ENCODE peak calls at places on chromosomes 1 and 21, in four cellular contexts. B is H9, S is mesenchymal stem cell, A is neuronal stem cell. V is an unnamed sample.

GRCh38 chr1:116764466-116764896 is 10.3 kb downstream of the CD2 start:
- DNase-seq in S (no peak), B (no peak), A (no peak), V (no peak)

GRCh38 chr1:214427871-214428277 is 123.5 kb downstream of the PTPN14 start:
- DNase-seq in B (peak; percentile 42), S (peak; percentile 97), A (no peak), V (peak; percentile 60)

GRCh38 chr1:90000934-90001676 is 6.2 kb downstream of the ZNF326 start:
- DNase-seq in B (no peak), A (no peak), S (no peak), V (peak; percentile 59)

GRCh38 chr1:101371259-101371658 is 134.4 kb downstream of the S1PR1 start:
- DNase-seq in A (no peak), S (peak; percentile 76), B (no peak), V (peak; percentile 52)

GRCh38 chr1:203463469-203464062 is 12.0 kb upstream of the PRELP start:
- DNase-seq in A (no peak), B (no peak), S (no peak), V (peak; percentile 79)

GRCh38 chr1:39250460-39251240 is 46.2 kb downstream of the MACF1 start:
- DNase-seq in S (peak; percentile 47), B (no peak), A (no peak), V (no peak)

GRCh38 chr1:153422450-153423068 is 6.2 kb downstream of the S100A7A start:
- DNase-seq in A (peak; percentile 86), B (peak; percentile 62), S (peak; percentile 55), V (peak; percentile 66)

GRCh38 chr1:25608488-25609178 is 8.0 kb upstream of the MAN1C1 start:
- DNase-seq in A (peak; percentile 74), S (peak; percentile 73), B (peak; percentile 80), V (peak; percentile 90)

GRCh38 chr1:100267284-100267683 is 1.3 kb downstream of the RTCA start:
- DNase-seq in B (no peak), S (no peak), A (no peak), V (no peak)

GRCh38 chr1:55249646-55250398 is 34.7 kb upstream of the USP24 start:
- DNase-seq in A (no peak), S (no peak), B (no peak), V (no peak)

GRCh38 chr21:32412998-32413504 is 545 bp downstream of the EVA1C start:
- DNase-seq in B (no peak), A (no peak), S (no peak), V (no peak)

GRCh38 chr21:25967566-25968438 is 202.8 kb downstream of the APP start:
- DNase-seq in S (peak; percentile 39), A (no peak), B (no peak), V (no peak)

GRCh38 chr21:45869121-45870007 is 112.2 kb upstream of the COL6A1 start:
- DNase-seq in A (no peak), B (peak; percentile 22), S (peak; percentile 52), V (no peak)

GRCh38 chr1:114088392-114089299 is 65.0 kb downstream of the SYT6 start:
- DNase-seq in S (no peak), A (no peak), B (peak; percentile 80), V (peak; percentile 46)

GRCh38 chr1:23035823-23036452 is 16.7 kb downstream of the KDM1A start:
- DNase-seq in B (no peak), A (no peak), S (no peak), V (peak; percentile 95)

GRCh38 chr1:179369751-179370341 is 4.1 kb downstream of the AXDND1 start:
- DNase-seq in A (peak; percentile 36), S (peak; percentile 79), B (no peak), V (peak; percentile 69)

GRCh38 chr1:182120411-182121258 is 59.1 kb upstream of the ZNF648 start:
- DNase-seq in S (no peak), B (no peak), A (no peak), V (no peak)

GRCh38 chr1:5908461-5909375 is 83.5 kb downstream of the NPHP4 start:
- DNase-seq in A (no peak), S (no peak), B (peak; percentile 22), V (no peak)

GRCh38 chr1:39297534-39297933 is 93.0 kb downstream of the MACF1 start:
- DNase-seq in A (no peak), S (no peak), B (no peak), V (no peak)

GRCh38 chr1:92709738-92710137 is 75.2 kb downstream of the EVI5 start:
- DNase-seq in S (peak; percentile 77), B (no peak), A (no peak), V (peak; percentile 45)

GRCh38 chr1:232486454-232487202 is 143.3 kb downstream of the SIPA1L2 start:
- DNase-seq in A (no peak), S (peak; percentile 27), B (no peak), V (no peak)
- H3K23ac ChIP-seq in A (no peak overlapping the region), S (no peak overlapping the region), B (no peak overlapping the region), V (no peak overlapping the region)

DNA sequence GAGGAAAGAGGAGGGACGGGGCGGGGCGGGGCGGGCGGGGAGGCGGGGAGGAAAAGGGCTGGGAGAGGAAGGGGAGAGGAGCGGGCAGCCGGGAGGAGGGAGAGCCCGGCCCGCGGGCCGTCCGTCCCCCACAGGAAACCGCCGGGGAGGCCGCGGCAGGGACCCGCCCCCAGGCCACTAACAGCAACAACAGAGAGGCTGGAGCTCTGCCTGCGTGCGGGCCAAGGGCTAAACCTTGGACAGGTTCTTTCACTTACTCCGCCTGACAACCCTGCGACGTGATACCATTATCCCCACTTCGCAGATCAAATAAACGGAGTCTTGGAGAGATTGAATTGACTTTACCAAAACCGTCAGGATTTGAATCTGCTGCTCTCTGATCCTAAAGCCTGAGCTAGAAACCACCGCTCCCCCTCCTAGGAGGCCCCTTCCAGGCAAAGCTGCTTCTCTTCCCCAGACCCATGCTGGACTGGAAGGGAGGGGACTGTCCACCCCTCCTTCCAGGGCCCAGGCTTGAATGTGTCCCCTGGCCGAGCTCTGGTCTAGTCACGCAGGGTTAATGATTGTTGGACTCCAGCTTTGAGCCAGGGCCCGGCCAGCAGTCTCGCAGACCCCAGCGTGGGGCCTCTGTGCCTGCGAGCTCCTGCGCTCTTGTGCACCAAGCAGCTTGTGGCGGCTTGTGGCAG is at the start of gene EVA1B:
- DNase-seq in B (peak; percentile 89), S (peak; percentile 92), A (peak; percentile 50), V (peak; percentile 87)
- H3K23ac ChIP-seq in B (no peak within 1 kb of the TSS), S (peak within 1 kb of the TSS; percentile 56), A (peak within 1 kb of the TSS; percentile 98), V (peak within 1 kb of the TSS; percentile 11)

GRCh38 chr1:109393602-109394233 is 4.0 kb downstream of the SORT1 start:
- DNase-seq in B (no peak), A (no peak), S (no peak), V (no peak)
- H3K23ac ChIP-seq in B (no peak overlapping the region), A (no peak overlapping the region), S (no peak overlapping the region), V (no peak overlapping the region)

GRCh38 chr1:18107671-18108312 is at the start of gene IGSF21:
- DNase-seq in A (no peak), B (peak; percentile 53), S (no peak), V (no peak)
- H3K23ac ChIP-seq in A (peak within 1 kb of the TSS; percentile 1), B (no peak within 1 kb of the TSS), S (no peak within 1 kb of the TSS), V (peak within 1 kb of the TSS; percentile 95)

GRCh38 chr1:31645274-31645568 is 545 bp upstream of the PEF1 start:
- DNase-seq in B (no peak), A (no peak), S (no peak), V (no peak)
- H3K23ac ChIP-seq in B (no peak overlapping the region), A (no peak overlapping the region), S (no peak overlapping the region), V (no peak overlapping the region)

GRCh38 chr1:246428542-246429308 is 78.4 kb downstream of the SMYD3 start:
- DNase-seq in A (no peak), B (peak; percentile 43), S (peak; percentile 94), V (peak; percentile 42)
- H3K23ac ChIP-seq in A (no peak overlapping the region), B (no peak overlapping the region), S (no peak overlapping the region), V (no peak overlapping the region)

GRCh38 chr1:217091601-217092000 is 368.4 kb upstream of the ESRRG start:
- DNase-seq in B (no peak), S (no peak), A (no peak), V (no peak)

GRCh38 chr1:217087981-217088380 is 364.8 kb upstream of the ESRRG start:
- DNase-seq in A (no peak), B (no peak), S (no peak), V (no peak)

GRCh38 chr1:217088521-217089221 is 365.4 kb upstream of the ESRRG start:
- DNase-seq in S (peak; percentile 87), A (no peak), B (peak; percentile 40), V (peak; percentile 39)

GRCh38 chr1:217090073-217090911 is 367.1 kb upstream of the ESRRG start:
- DNase-seq in S (no peak), B (no peak), A (no peak), V (no peak)

DNA sequence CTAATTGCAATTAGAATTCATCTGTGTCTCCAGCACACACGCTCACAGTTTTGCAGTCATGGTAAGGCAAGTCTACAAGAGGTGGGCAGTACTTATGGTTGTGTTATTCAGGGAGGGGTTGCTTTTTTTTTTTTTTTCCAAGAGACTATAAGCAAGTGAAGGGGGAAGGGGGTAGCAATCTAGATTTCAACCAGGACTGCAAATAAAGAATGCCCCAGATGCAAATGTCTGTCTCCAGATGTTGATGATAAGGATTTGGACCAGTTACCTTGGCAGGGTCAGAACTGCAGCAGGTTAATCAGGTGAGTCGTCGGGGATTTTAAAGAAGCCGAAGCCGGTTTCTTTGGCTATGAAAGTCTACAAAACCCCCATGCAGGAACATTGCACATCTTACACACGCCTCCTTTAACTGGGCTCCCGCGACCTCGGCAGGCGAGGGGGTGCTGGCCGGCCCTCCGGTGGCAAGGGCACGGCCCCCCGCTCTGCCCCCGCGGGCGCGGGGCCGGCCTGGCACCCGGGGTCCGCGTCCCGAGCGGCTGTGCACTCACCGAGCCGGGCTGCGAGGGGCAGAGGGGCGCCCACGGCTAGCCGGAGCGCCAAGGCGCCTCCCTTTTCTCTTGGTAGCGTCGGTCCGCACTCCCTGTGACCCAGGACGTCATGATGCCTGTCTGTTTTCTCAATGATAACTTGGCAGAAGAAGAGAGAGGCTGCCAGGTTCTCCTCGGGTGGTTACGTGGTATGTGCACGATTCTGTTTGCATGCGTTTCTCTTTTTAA is 366.2 kb upstream of the ESRRG start:
- DNase-seq in A (no peak), B (no peak), S (peak; percentile 60), V (no peak)
- H3K23ac ChIP-seq in A (no peak overlapping the region), B (no peak overlapping the region), S (no peak overlapping the region), V (no peak overlapping the region)